ENCODE peak calls at places on chromosomes 16 and 17, in five cellular contexts. One of them, this sample, is unnamed. For H3K27me3, the result is how much of the 10 kb centered on the place peaks cover.

GRCh38 chr17:7835818-7836595 is 2.0 kb downstream of the KDM6B start:
- DNase-seq in dorsolateral prefrontal cortex: peak
- DNase-seq in CD4-positive, CD25-positive, alpha-beta regulatory T cell: peak
- DNase-seq in mammary epithelial cell: peak
- DNase-seq in heart left ventricle: peak
- DNase-seq in this sample: peak

GRCh38 chr17:19645608-19646250 is 2.8 kb upstream of the ALDH3A2 start:
- DNase-seq in dorsolateral prefrontal cortex: peak
- DNase-seq in CD4-positive, CD25-positive, alpha-beta regulatory T cell: no peak
- DNase-seq in mammary epithelial cell: no peak
- DNase-seq in heart left ventricle: no peak
- DNase-seq in this sample: no peak

GRCh38 chr16:24993722-24994686 is 21.2 kb downstream of the ARHGAP17 start:
- DNase-seq in dorsolateral prefrontal cortex: no peak
- DNase-seq in CD4-positive, CD25-positive, alpha-beta regulatory T cell: no peak
- DNase-seq in mammary epithelial cell: peak
- DNase-seq in heart left ventricle: no peak
- DNase-seq in this sample: no peak

GRCh38 chr17:79438936-79439335 is 171.9 kb downstream of the RBFOX3 start:
- DNase-seq in dorsolateral prefrontal cortex: no peak
- DNase-seq in CD4-positive, CD25-positive, alpha-beta regulatory T cell: no peak
- DNase-seq in mammary epithelial cell: no peak
- DNase-seq in heart left ventricle: no peak
- DNase-seq in this sample: no peak

GRCh38 chr17:9499041-9499440 is 76.6 kb downstream of the STX8 start:
- DNase-seq in dorsolateral prefrontal cortex: no peak
- DNase-seq in CD4-positive, CD25-positive, alpha-beta regulatory T cell: no peak
- DNase-seq in mammary epithelial cell: no peak
- DNase-seq in heart left ventricle: no peak
- DNase-seq in this sample: no peak

GRCh38 chr17:45227101-45227591 is 5.5 kb downstream of the FMNL1 start:
- DNase-seq in dorsolateral prefrontal cortex: no peak
- DNase-seq in CD4-positive, CD25-positive, alpha-beta regulatory T cell: no peak
- DNase-seq in mammary epithelial cell: no peak
- DNase-seq in heart left ventricle: peak
- DNase-seq in this sample: no peak

GRCh38 chr17:45131616-45132301 is 556 bp downstream of the PLCD3 start:
- DNase-seq in dorsolateral prefrontal cortex: no peak
- DNase-seq in CD4-positive, CD25-positive, alpha-beta regulatory T cell: peak
- DNase-seq in mammary epithelial cell: peak
- DNase-seq in heart left ventricle: peak
- DNase-seq in this sample: peak

GRCh38 chr17:75478508-75478907 is 22.1 kb downstream of the TMEM94 start:
- DNase-seq in dorsolateral prefrontal cortex: no peak
- DNase-seq in CD4-positive, CD25-positive, alpha-beta regulatory T cell: no peak
- DNase-seq in mammary epithelial cell: no peak
- DNase-seq in heart left ventricle: no peak
- DNase-seq in this sample: no peak

GRCh38 chr17:53168413-53168812 is 654.3 kb upstream of the KIF2B start:
- DNase-seq in dorsolateral prefrontal cortex: no peak
- DNase-seq in CD4-positive, CD25-positive, alpha-beta regulatory T cell: no peak
- DNase-seq in mammary epithelial cell: no peak
- DNase-seq in heart left ventricle: no peak
- DNase-seq in this sample: no peak

GRCh38 chr16:86199182-86199581 is 300.2 kb downstream of the IRF8 start:
- DNase-seq in dorsolateral prefrontal cortex: no peak
- DNase-seq in CD4-positive, CD25-positive, alpha-beta regulatory T cell: no peak
- DNase-seq in mammary epithelial cell: no peak
- DNase-seq in heart left ventricle: no peak
- DNase-seq in this sample: no peak
- H3K27me3 ChIP-seq in dorsolateral prefrontal cortex: under half
- H3K27me3 ChIP-seq in CD4-positive, CD25-positive, alpha-beta regulatory T cell: under half
- H3K27me3 ChIP-seq in mammary epithelial cell: under half
- H3K27me3 ChIP-seq in heart left ventricle: under half
- H3K27me3 ChIP-seq in this sample: under half

GRCh38 chr16:66408181-66409048 is 18.7 kb upstream of the BEAN1 start:
- DNase-seq in dorsolateral prefrontal cortex: no peak
- DNase-seq in CD4-positive, CD25-positive, alpha-beta regulatory T cell: no peak
- DNase-seq in mammary epithelial cell: peak
- DNase-seq in heart left ventricle: peak
- DNase-seq in this sample: peak
- H3K4me3 ChIP-seq in dorsolateral prefrontal cortex: no peak
- H3K4me3 ChIP-seq in CD4-positive, CD25-positive, alpha-beta regulatory T cell: peak
- H3K4me3 ChIP-seq in mammary epithelial cell: peak
- H3K4me3 ChIP-seq in heart left ventricle: peak
- H3K4me3 ChIP-seq in this sample: no peak

GRCh38 chr16:17420821-17421220 is 49.9 kb downstream of the XYLT1 start:
- DNase-seq in dorsolateral prefrontal cortex: no peak
- DNase-seq in CD4-positive, CD25-positive, alpha-beta regulatory T cell: no peak
- DNase-seq in mammary epithelial cell: no peak
- DNase-seq in heart left ventricle: no peak
- DNase-seq in this sample: no peak

GRCh38 chr16:17424771-17425170 is 46.0 kb downstream of the XYLT1 start:
- DNase-seq in dorsolateral prefrontal cortex: no peak
- DNase-seq in CD4-positive, CD25-positive, alpha-beta regulatory T cell: no peak
- DNase-seq in mammary epithelial cell: no peak
- DNase-seq in heart left ventricle: no peak
- DNase-seq in this sample: no peak

GRCh38 chr16:17419266-17419665 is 51.5 kb downstream of the XYLT1 start:
- DNase-seq in dorsolateral prefrontal cortex: no peak
- DNase-seq in CD4-positive, CD25-positive, alpha-beta regulatory T cell: no peak
- DNase-seq in mammary epithelial cell: no peak
- DNase-seq in heart left ventricle: no peak
- DNase-seq in this sample: no peak

GRCh38 chr16:17426451-17426850 is 44.3 kb downstream of the XYLT1 start:
- DNase-seq in dorsolateral prefrontal cortex: no peak
- DNase-seq in CD4-positive, CD25-positive, alpha-beta regulatory T cell: no peak
- DNase-seq in mammary epithelial cell: no peak
- DNase-seq in heart left ventricle: no peak
- DNase-seq in this sample: no peak

GRCh38 chr16:17423195-17423594 is 47.6 kb downstream of the XYLT1 start:
- DNase-seq in dorsolateral prefrontal cortex: no peak
- DNase-seq in CD4-positive, CD25-positive, alpha-beta regulatory T cell: no peak
- DNase-seq in mammary epithelial cell: no peak
- DNase-seq in heart left ventricle: no peak
- DNase-seq in this sample: no peak
- H3K27me3 ChIP-seq in dorsolateral prefrontal cortex: under half
- H3K27me3 ChIP-seq in CD4-positive, CD25-positive, alpha-beta regulatory T cell: under half
- H3K27me3 ChIP-seq in mammary epithelial cell: under half
- H3K27me3 ChIP-seq in heart left ventricle: under half
- H3K27me3 ChIP-seq in this sample: under half

GRCh38 chr16:11784048-11784780 is 12.8 kb downstream of the ZC3H7A start:
- DNase-seq in dorsolateral prefrontal cortex: no peak
- DNase-seq in CD4-positive, CD25-positive, alpha-beta regulatory T cell: no peak
- DNase-seq in mammary epithelial cell: no peak
- DNase-seq in heart left ventricle: no peak
- DNase-seq in this sample: no peak
- H3K4me3 ChIP-seq in dorsolateral prefrontal cortex: no peak
- H3K4me3 ChIP-seq in CD4-positive, CD25-positive, alpha-beta regulatory T cell: peak
- H3K4me3 ChIP-seq in mammary epithelial cell: no peak
- H3K4me3 ChIP-seq in heart left ventricle: no peak
- H3K4me3 ChIP-seq in this sample: no peak

GRCh38 chr17:46772879-46773620 is 45.4 kb downstream of the WNT3 start:
- DNase-seq in dorsolateral prefrontal cortex: no peak
- DNase-seq in CD4-positive, CD25-positive, alpha-beta regulatory T cell: no peak
- DNase-seq in mammary epithelial cell: no peak
- DNase-seq in heart left ventricle: no peak
- DNase-seq in this sample: no peak
- H3K27me3 ChIP-seq in dorsolateral prefrontal cortex: under half
- H3K27me3 ChIP-seq in CD4-positive, CD25-positive, alpha-beta regulatory T cell: under half
- H3K27me3 ChIP-seq in mammary epithelial cell: under half
- H3K27me3 ChIP-seq in heart left ventricle: under half
- H3K27me3 ChIP-seq in this sample: under half

GRCh38 chr17:28363186-28363585 is 1.8 kb downstream of the SEBOX start:
- DNase-seq in dorsolateral prefrontal cortex: no peak
- DNase-seq in CD4-positive, CD25-positive, alpha-beta regulatory T cell: no peak
- DNase-seq in mammary epithelial cell: no peak
- DNase-seq in heart left ventricle: no peak
- DNase-seq in this sample: no peak

GRCh38 chr17:28357061-28357900 is at the start of gene POLDIP2:
- DNase-seq in dorsolateral prefrontal cortex: peak
- DNase-seq in CD4-positive, CD25-positive, alpha-beta regulatory T cell: peak
- DNase-seq in mammary epithelial cell: peak
- DNase-seq in heart left ventricle: peak
- DNase-seq in this sample: peak

DNA sequence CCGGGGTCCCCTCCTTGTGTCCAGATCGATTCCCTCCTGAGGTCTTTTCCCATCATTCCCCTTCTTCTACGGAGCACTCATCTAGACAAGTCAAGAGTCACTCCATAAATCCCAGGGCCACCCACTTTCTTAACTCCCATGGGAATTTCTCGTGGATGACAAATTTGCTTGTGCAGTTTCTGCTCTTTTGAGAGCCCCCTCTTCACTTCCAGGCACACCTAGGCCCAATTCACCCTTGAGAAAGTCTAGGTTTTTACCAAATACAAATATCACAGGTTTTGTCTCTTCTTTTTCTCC is 522 bp upstream of the POLDIP2 start:
- DNase-seq in dorsolateral prefrontal cortex: no peak
- DNase-seq in CD4-positive, CD25-positive, alpha-beta regulatory T cell: no peak
- DNase-seq in mammary epithelial cell: no peak
- DNase-seq in heart left ventricle: no peak
- DNase-seq in this sample: no peak
- H3K4me3 ChIP-seq in dorsolateral prefrontal cortex: peak
- H3K4me3 ChIP-seq in CD4-positive, CD25-positive, alpha-beta regulatory T cell: peak
- H3K4me3 ChIP-seq in mammary epithelial cell: peak
- H3K4me3 ChIP-seq in heart left ventricle: peak
- H3K4me3 ChIP-seq in this sample: peak

GRCh38 chr17:49993423-49994037 is 1.5 kb downstream of the DLX3 start:
- DNase-seq in dorsolateral prefrontal cortex: no peak
- DNase-seq in CD4-positive, CD25-positive, alpha-beta regulatory T cell: no peak
- DNase-seq in mammary epithelial cell: no peak
- DNase-seq in heart left ventricle: no peak
- DNase-seq in this sample: no peak

GRCh38 chr17:49991409-49991808 is 3.6 kb downstream of the DLX3 start:
- DNase-seq in dorsolateral prefrontal cortex: no peak
- DNase-seq in CD4-positive, CD25-positive, alpha-beta regulatory T cell: no peak
- DNase-seq in mammary epithelial cell: no peak
- DNase-seq in heart left ventricle: no peak
- DNase-seq in this sample: no peak

GRCh38 chr17:49990921-49991320 is 4.1 kb downstream of the DLX3 start:
- DNase-seq in dorsolateral prefrontal cortex: no peak
- DNase-seq in CD4-positive, CD25-positive, alpha-beta regulatory T cell: no peak
- DNase-seq in mammary epithelial cell: no peak
- DNase-seq in heart left ventricle: no peak
- DNase-seq in this sample: no peak

GRCh38 chr17:49992933-49993422 is 2.0 kb downstream of the DLX3 start:
- DNase-seq in dorsolateral prefrontal cortex: no peak
- DNase-seq in CD4-positive, CD25-positive, alpha-beta regulatory T cell: no peak
- DNase-seq in mammary epithelial cell: no peak
- DNase-seq in heart left ventricle: no peak
- DNase-seq in this sample: no peak

DNA sequence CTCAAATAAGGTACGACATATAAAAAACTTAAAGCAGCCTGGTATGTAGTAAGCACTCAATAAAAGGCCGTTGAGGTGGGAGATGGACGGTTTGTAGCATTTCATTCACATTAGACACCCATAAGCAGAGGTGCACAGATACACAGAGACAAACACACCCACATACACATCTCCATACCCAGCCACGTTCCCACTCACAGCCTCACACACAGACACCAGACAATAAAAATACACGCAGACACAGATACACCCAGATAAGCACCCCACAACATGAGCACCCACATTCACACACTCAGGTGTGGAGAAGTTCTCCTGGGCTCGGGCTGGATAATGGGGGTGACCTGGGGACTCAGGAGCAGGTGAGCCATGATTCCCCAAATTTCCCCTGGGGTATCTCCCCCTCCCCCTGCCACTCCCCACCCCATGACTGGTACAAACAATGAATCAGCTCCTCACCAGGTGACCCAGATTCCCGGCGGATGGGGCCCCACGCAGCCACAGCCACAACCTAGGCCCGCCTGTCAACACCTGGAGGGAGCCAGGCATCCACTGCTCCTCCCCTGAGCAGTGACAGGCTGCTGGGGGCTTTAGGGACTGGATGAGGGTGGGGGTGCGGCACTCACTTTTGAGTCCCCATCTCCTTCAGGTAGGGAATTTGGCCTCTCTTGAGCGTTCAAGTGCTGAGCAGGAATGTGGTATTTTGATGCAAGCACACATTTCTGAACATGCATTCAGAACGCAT is 2.7 kb downstream of the DLX3 start:
- DNase-seq in dorsolateral prefrontal cortex: no peak
- DNase-seq in CD4-positive, CD25-positive, alpha-beta regulatory T cell: no peak
- DNase-seq in mammary epithelial cell: no peak
- DNase-seq in heart left ventricle: no peak
- DNase-seq in this sample: no peak
- H3K27me3 ChIP-seq in dorsolateral prefrontal cortex: half or more
- H3K27me3 ChIP-seq in CD4-positive, CD25-positive, alpha-beta regulatory T cell: under half
- H3K27me3 ChIP-seq in mammary epithelial cell: under half
- H3K27me3 ChIP-seq in heart left ventricle: half or more
- H3K27me3 ChIP-seq in this sample: half or more

GRCh38 chr17:33966410-33967063 is 288.5 kb upstream of the CCL2 start:
- DNase-seq in dorsolateral prefrontal cortex: no peak
- DNase-seq in CD4-positive, CD25-positive, alpha-beta regulatory T cell: no peak
- DNase-seq in mammary epithelial cell: no peak
- DNase-seq in heart left ventricle: no peak
- DNase-seq in this sample: no peak

GRCh38 chr17:33967608-33968349 is 287.3 kb upstream of the CCL2 start:
- DNase-seq in dorsolateral prefrontal cortex: no peak
- DNase-seq in CD4-positive, CD25-positive, alpha-beta regulatory T cell: no peak
- DNase-seq in mammary epithelial cell: no peak
- DNase-seq in heart left ventricle: no peak
- DNase-seq in this sample: no peak

GRCh38 chr17:33964344-33964979 is 290.6 kb upstream of the CCL2 start:
- DNase-seq in dorsolateral prefrontal cortex: no peak
- DNase-seq in CD4-positive, CD25-positive, alpha-beta regulatory T cell: no peak
- DNase-seq in mammary epithelial cell: no peak
- DNase-seq in heart left ventricle: no peak
- DNase-seq in this sample: no peak

GRCh38 chr17:33970271-33970670 is 284.8 kb upstream of the CCL2 start:
- DNase-seq in dorsolateral prefrontal cortex: no peak
- DNase-seq in CD4-positive, CD25-positive, alpha-beta regulatory T cell: no peak
- DNase-seq in mammary epithelial cell: no peak
- DNase-seq in heart left ventricle: no peak
- DNase-seq in this sample: no peak

GRCh38 chr17:33968350-33969044 is 286.6 kb upstream of the CCL2 start:
- DNase-seq in dorsolateral prefrontal cortex: no peak
- DNase-seq in CD4-positive, CD25-positive, alpha-beta regulatory T cell: no peak
- DNase-seq in mammary epithelial cell: no peak
- DNase-seq in heart left ventricle: no peak
- DNase-seq in this sample: no peak
- H3K4me3 ChIP-seq in dorsolateral prefrontal cortex: no peak
- H3K4me3 ChIP-seq in CD4-positive, CD25-positive, alpha-beta regulatory T cell: peak
- H3K4me3 ChIP-seq in mammary epithelial cell: no peak
- H3K4me3 ChIP-seq in heart left ventricle: no peak
- H3K4me3 ChIP-seq in this sample: no peak

This sample was measured in HL-60.